ENCODE peak calls at places on chromosomes 5 and 9, in six cellular contexts. G is cardiac fibroblast, O is brain microvascular endothelial cell, J is Calu3, P is tibial nerve, F is gastrocnemius medialis. K is an unnamed sample.

GRCh38 chr9:20478780-20479179 is 143.5 kb downstream of the MLLT3 start:
- DNase-seq in G (no peak), O (no peak), J (no peak), P (no peak), F (no peak), K (no peak)

GRCh38 chr9:77523891-77524290 is 124.2 kb downstream of the GNA14 start:
- DNase-seq in G (no peak), O (no peak), J (no peak), P (no peak), F (no peak), K (no peak)

GRCh38 chr5:173868096-173868879 is 19.9 kb upstream of the CPEB4 start:
- DNase-seq in G (no peak), O (peak), J (peak), P (no peak), F (no peak), K (no peak)

GRCh38 chr5:150588495-150588890 is 52.0 kb upstream of the SYNPO start:
- DNase-seq in G (no peak), O (no peak), J (no peak), P (no peak), F (no peak), K (no peak)

GRCh38 chr5:143921525-143922311 is 109.8 kb downstream of the HMHB1 start:
- DNase-seq in G (peak), O (peak), J (no peak), P (no peak), F (no peak), K (no peak)

GRCh38 chr5:99034336-99034735 is 105.5 kb upstream of the CHD1 start:
- DNase-seq in G (peak), O (peak), J (peak), P (no peak), F (no peak), K (no peak)

GRCh38 chr5:117454716-117455212 is 880.1 kb upstream of the SEMA6A start:
- DNase-seq in G (peak), O (no peak), J (peak), P (peak), F (no peak), K (peak)

GRCh38 chr5:82614706-82615105 is 336.6 kb upstream of the RPS23 start:
- DNase-seq in G (no peak), O (no peak), J (no peak), P (no peak), F (no peak), K (no peak)

GRCh38 chr5:168047043-168047668 is 244.3 kb upstream of the WWC1 start:
- DNase-seq in G (peak), O (peak), J (peak), P (no peak), F (no peak), K (peak)

GRCh38 chr9:6975198-6975597 is 217.4 kb downstream of the KDM4C start:
- DNase-seq in G (no peak), O (no peak), J (no peak), P (no peak), F (no peak), K (no peak)

GRCh38 chr9:125272697-125273096 is 11.1 kb downstream of the GAPVD1 start:
- DNase-seq in G (no peak), O (no peak), J (peak), P (no peak), F (no peak), K (no peak)

GRCh38 chr9:91623004-91623403 is 199.4 kb upstream of the NFIL3 start:
- DNase-seq in G (no peak), O (no peak), J (no peak), P (no peak), F (no peak), K (no peak)

GRCh38 chr5:122415481-122416120 is 103.6 kb downstream of the SNCAIP start:
- DNase-seq in G (peak), O (peak), J (peak), P (no peak), F (no peak), K (peak)

GRCh38 chr9:91500509-91501011 is 76.9 kb upstream of the NFIL3 start:
- DNase-seq in G (peak), O (peak), J (peak), P (no peak), F (no peak), K (no peak)

GRCh38 chr9:126523621-126524111 is 90.1 kb upstream of the LMX1B start:
- DNase-seq in G (no peak), O (no peak), J (no peak), P (no peak), F (no peak), K (no peak)

GRCh38 chr5:77845273-77845646 is 69.1 kb upstream of the TBCA start:
- DNase-seq in G (no peak), O (no peak), J (no peak), P (no peak), F (no peak), K (no peak)

GRCh38 chr9:7258688-7259396 is 501.1 kb downstream of the KDM4C start:
- DNase-seq in G (no peak), O (no peak), J (no peak), P (no peak), F (no peak), K (no peak)

GRCh38 chr5:151470440-151470839 is 23.0 kb downstream of the SLC36A1 start:
- DNase-seq in G (no peak), O (no peak), J (no peak), P (no peak), F (no peak), K (no peak)

GRCh38 chr5:32842798-32843531 is 131.8 kb downstream of the NPR3 start:
- DNase-seq in G (no peak), O (no peak), J (peak), P (no peak), F (no peak), K (no peak)

GRCh38 chr5:122259995-122260394 is 52.0 kb upstream of the SNCAIP start:
- DNase-seq in G (peak), O (peak), J (peak), P (no peak), F (no peak), K (no peak)

GRCh38 chr5:131774652-131775367 is 22.0 kb downstream of the FNIP1 start:
- DNase-seq in G (no peak), O (no peak), J (no peak), P (no peak), F (no peak), K (no peak)

GRCh38 chr9:135340726-135341475 is 138.7 kb upstream of the PPP1R26 start:
- DNase-seq in G (no peak), O (no peak), J (no peak), P (no peak), F (no peak), K (no peak)

GRCh38 chr5:150548123-150548522 is 40.2 kb downstream of the NDST1 start:
- DNase-seq in G (no peak), O (no peak), J (no peak), P (no peak), F (no peak), K (no peak)

GRCh38 chr5:123344819-123345426 is 78.3 kb downstream of the CEP120 start:
- DNase-seq in G (peak), O (peak), J (no peak), P (no peak), F (no peak), K (no peak)

GRCh38 chr5:114418546-114419388 is 56.9 kb downstream of the KCNN2 start:
- DNase-seq in G (no peak), O (no peak), J (no peak), P (no peak), F (no peak), K (peak)

GRCh38 chr5:36724429-36725332 is 118.3 kb downstream of the SLC1A3 start:
- DNase-seq in G (no peak), O (no peak), J (no peak), P (peak), F (no peak), K (peak)

GRCh38 chr9:84557751-84558150 is 111.8 kb upstream of the NTRK2 start:
- DNase-seq in G (no peak), O (no peak), J (no peak), P (no peak), F (no peak), K (no peak)

GRCh38 chr5:89930591-89931383 is 478.8 kb downstream of the CETN3 start:
- DNase-seq in G (peak), O (peak), J (no peak), P (no peak), F (no peak), K (peak)

DNA sequence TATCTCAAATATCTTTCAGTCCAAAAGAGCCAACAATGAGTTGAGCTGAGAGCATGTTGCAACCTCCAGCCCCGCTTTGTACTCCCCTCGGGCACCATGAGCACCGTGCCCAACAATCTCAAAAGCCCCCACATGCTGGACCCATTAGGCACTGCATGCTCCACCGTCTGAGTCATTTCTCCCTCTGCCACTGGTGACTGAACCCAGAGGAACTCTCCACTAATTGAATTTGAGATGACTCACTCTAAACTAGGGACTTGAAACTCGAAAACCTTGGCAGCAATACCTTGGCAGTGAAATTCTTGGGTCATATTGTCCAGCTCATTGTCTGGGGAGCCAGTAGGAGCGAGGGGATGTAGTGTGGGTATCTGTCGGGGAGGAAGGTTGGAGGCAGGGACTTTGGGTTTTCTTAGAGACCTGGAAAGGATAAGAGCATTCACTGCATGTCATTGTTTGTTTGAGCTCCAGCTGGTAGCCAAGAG is 49.9 kb upstream of the SLIT3 start:
- DNase-seq in G (peak), O (peak), J (peak), P (no peak), F (no peak), K (no peak)
- TF ChIP-seq CTCF in G (no peak), O (peak), J (no peak), P (no peak), F (no peak), K (no peak)

DNA sequence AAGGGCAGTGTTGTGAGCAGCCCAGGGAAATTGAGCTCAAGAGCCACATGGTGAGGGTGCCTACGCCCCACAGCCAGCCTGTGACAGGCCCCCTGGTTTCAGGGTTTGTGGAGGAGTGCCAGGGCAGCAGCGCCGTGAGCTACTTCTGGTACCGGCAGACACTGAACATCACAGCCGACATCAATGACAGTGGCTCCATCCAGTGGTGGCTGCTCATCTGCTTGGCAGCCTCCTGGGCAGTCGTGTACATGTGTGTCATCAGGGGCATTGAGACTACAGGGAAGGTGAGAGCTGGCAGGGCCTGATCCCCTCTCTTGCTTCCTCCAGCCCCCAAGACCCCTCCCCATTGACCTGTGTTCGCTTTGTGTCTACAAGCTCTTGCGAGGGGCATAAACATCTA is 10.2 kb downstream of the SLC6A18 start:
- DNase-seq in G (no peak), O (no peak), J (no peak), P (no peak), F (no peak), K (no peak)
- TF ChIP-seq CTCF in G (no peak), O (no peak), J (no peak), P (no peak), F (no peak), K (no peak)

DNA sequence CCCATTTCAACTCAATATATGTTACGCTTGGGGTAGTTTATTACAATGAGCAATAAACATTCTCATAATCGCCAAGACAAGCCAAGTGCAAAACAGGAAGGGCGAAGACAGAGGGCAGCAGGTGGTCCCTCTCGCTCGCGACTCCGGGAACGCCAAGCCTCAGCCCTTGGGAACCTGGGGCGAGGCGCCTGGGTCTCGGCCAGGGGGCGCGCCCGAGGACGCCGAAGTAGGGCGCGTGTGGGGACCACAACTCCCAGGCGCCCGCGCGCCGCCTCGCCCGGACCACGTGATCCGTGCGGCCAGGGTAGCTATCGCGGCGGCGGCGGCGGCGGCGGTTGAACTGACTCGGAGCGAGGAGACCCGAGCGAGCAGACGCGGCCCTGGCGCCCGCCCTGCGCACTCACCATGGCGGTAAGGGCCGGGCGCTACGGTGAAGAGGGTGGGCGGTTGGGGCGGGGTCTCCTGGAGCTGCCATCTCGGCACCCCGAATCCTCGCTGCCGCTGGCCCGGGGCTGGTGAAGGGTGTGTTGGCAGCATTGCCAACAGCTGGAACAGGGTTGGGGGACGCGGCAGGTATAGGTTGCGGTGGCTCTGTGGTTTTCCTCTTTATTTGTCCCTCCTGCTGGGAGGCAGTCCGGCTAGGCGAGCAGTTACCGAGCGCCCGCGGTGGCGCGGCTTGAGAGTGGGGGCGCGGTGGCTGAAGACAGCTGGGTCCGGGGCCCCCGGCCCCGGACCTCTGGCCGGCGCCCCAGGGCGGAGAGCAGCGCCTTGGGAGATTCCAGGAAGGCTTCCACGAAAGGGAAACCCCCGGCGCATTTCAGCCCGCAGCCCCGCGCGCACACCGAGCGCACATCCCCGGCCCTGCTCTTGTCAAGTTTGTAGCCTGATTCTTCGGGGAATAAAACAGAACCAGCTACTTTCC is at the start of gene SLC31A2:
- DNase-seq in G (peak), O (peak), J (peak), P (peak), F (peak), K (peak)
- TF ChIP-seq CTCF in G (peak), O (peak), J (peak), P (peak), F (peak), K (peak)

DNA sequence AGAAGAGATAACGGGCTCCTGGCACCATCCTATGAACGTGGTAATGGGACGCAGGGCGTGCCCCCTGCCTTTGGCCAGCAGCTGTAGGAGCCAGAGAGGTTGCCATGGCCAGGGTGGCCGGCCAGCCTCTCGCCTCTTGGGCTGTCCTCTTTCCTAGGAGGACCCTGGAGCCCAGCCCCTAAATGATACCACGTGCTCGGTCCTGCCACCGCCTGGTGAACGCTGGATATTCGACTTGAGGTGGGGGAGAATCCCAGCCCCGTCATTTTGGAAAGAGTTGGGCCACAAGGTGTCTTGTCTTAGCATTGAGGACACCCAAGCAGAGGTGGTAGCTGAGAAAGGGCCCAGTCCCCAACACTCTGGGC is 391 bp upstream of the NRG2 start:
- DNase-seq in G (no peak), O (no peak), J (peak), P (no peak), F (no peak), K (peak)
- TF ChIP-seq CTCF in G (no peak), O (no peak), J (no peak), P (no peak), F (no peak), K (no peak)

GRCh38 chr5:42721484-42721883 is 35.1 kb upstream of the CCDC152 start:
- DNase-seq in G (no peak), O (no peak), J (no peak), P (no peak), F (no peak), K (no peak)
- TF ChIP-seq CTCF in G (no peak), O (no peak), J (no peak), P (no peak), F (no peak), K (no peak)

DNA sequence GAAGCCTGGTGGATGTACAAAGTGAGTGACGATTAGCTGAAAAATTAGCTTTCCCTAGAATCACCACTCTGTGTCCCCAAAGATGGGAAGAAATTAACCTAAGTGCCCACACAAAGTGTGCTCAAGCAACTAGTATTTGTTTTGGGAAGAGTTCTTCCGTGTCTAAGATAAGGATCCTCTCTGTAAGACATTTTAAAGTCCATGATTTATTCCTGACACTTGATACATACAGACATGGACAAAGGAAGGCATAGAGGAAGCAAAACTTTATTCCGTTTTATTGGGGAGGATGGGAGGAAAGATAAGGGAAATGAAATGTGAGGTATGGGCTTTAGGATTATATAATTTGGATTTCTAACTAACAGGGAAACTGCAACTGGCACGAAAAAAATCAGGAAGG is 1772.6 kb downstream of the EFNA5 start:
- DNase-seq in G (no peak), O (no peak), J (no peak), P (no peak), F (no peak), K (no peak)
- TF ChIP-seq CTCF in G (no peak), O (no peak), J (no peak), P (no peak), F (no peak), K (no peak)

GRCh38 chr5:138489705-138490104 is 24.4 kb downstream of the EGR1 start:
- DNase-seq in G (peak), O (no peak), J (no peak), P (no peak), F (no peak), K (no peak)

GRCh38 chr5:138492552-138493045 is 27.3 kb downstream of the EGR1 start:
- DNase-seq in G (no peak), O (no peak), J (no peak), P (no peak), F (no peak), K (no peak)

GRCh38 chr5:138491284-138491648 is 26.0 kb downstream of the EGR1 start:
- DNase-seq in G (no peak), O (no peak), J (no peak), P (no peak), F (no peak), K (no peak)

GRCh38 chr5:138490648-138491283 is 25.5 kb downstream of the EGR1 start:
- DNase-seq in G (no peak), O (no peak), J (no peak), P (no peak), F (no peak), K (no peak)

DNA sequence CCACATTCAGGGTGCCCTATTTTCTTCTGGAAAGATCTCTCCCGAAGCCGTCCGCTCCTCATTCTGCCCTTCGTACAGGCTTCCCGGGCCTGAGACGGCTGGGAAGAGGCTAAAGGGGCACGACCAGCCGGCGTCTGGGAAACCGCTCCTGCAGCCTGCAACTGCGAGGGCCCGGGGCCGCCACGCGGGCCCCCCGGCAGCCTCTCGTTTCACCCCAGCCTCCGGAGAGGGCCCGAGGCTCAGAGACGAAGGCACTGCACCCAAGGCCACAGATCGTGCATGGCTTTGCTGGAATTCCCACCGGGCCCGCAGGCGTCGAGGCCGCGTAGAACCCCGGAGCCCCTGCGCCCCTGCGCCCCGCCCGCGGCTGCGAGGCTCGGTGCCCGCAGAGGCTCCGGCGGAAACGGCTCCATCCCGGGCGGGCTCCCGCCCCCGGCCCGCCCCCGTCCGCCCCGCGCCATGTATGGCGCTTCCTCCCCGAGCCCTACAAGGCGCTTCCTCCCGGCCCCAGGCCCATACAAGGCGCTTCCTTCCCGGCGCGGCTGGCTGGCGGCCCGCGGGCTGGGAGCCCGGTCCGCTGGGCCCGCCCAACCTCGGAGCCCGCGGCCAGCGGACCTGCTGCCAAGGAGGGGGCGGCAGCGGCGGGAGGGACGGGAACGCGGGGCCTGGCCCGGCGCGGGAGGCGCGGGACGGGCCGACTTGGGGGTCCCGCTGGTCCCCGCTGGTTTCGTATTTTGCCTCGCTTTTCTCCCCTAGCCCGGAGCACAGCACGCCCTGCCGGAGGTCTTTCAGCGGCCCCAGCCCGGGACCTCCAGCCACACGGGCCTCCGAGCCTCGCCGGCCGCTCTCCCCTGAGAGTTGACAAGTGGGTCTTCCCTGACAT is 26.6 kb downstream of the EGR1 start:
- DNase-seq in G (peak), O (peak), J (peak), P (peak), F (peak), K (peak)
- TF ChIP-seq CTCF in G (no peak), O (peak), J (no peak), P (no peak), F (peak), K (no peak)

DNA sequence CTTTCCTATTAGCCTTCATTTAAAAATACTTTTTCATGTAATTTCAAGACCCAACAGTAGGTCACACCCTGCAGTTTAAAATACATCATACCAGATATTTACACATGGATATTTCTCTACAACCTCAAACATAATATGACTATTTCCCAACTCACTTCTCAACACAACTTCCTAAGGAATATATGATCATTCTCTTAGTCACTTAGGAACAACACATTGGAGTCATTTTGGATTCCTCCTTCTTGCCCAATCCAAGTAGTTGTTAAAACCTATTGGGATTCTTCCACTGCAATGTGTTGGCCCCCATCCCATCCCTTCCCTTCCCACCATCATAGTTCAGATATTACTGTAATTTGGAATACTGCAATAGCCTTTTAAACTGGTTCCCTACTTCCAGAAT is 145.5 kb downstream of the DCP2 start:
- DNase-seq in G (peak), O (no peak), J (no peak), P (peak), F (peak), K (no peak)
- TF ChIP-seq CTCF in G (no peak), O (no peak), J (no peak), P (no peak), F (no peak), K (no peak)

GRCh38 chr9:2367970-2368369 is 253.6 kb upstream of the VLDLR start:
- DNase-seq in G (no peak), O (no peak), J (no peak), P (no peak), F (no peak), K (no peak)
- TF ChIP-seq CTCF in G (no peak), O (no peak), J (no peak), P (no peak), F (no peak), K (peak)

K was measured in GM20000.